ENCODE peak calls at places on chromosomes 13 and 19, in seven cellular contexts. One of them, this sample, is unnamed.

GRCh38 chr13:31860002-31860401 is 120.7 kb downstream of the RXFP2 start:
- DNase-seq in brain microvascular endothelial cell: no peak
- DNase-seq in WERI-Rb-1: no peak
- DNase-seq in cardiac fibroblast: no peak
- DNase-seq in GM23338: no peak
- DNase-seq in fibroblast of pulmonary artery: no peak
- DNase-seq in fibroblast of mammary gland: no peak
- DNase-seq in this sample: no peak

GRCh38 chr19:7561229-7561806 is 25.8 kb downstream of the PNPLA6 start:
- DNase-seq in fibroblast of mammary gland: no peak
- DNase-seq in fibroblast of pulmonary artery: no peak
- DNase-seq in WERI-Rb-1: no peak
- DNase-seq in GM23338: no peak
- DNase-seq in cardiac fibroblast: no peak
- DNase-seq in brain microvascular endothelial cell: no peak
- DNase-seq in this sample: no peak

GRCh38 chr19:58381460-58382220 is 810 bp upstream of the ZNF837 start:
- DNase-seq in GM23338: no peak
- DNase-seq in fibroblast of mammary gland: no peak
- DNase-seq in WERI-Rb-1: no peak
- DNase-seq in brain microvascular endothelial cell: no peak
- DNase-seq in cardiac fibroblast: no peak
- DNase-seq in fibroblast of pulmonary artery: no peak
- DNase-seq in this sample: no peak

GRCh38 chr13:100387416-100387815 is 201.2 kb downstream of the GGACT start:
- DNase-seq in cardiac fibroblast: no peak
- DNase-seq in fibroblast of mammary gland: no peak
- DNase-seq in brain microvascular endothelial cell: no peak
- DNase-seq in WERI-Rb-1: no peak
- DNase-seq in GM23338: no peak
- DNase-seq in fibroblast of pulmonary artery: no peak
- DNase-seq in this sample: no peak

GRCh38 chr19:16351133-16351809 is 26.6 kb downstream of the KLF2 start:
- DNase-seq in GM23338: no peak
- DNase-seq in cardiac fibroblast: peak
- DNase-seq in fibroblast of mammary gland: peak
- DNase-seq in WERI-Rb-1: no peak
- DNase-seq in fibroblast of pulmonary artery: peak
- DNase-seq in brain microvascular endothelial cell: no peak
- DNase-seq in this sample: no peak

GRCh38 chr13:73168993-73169401 is 110.2 kb downstream of the KLF5 start:
- DNase-seq in cardiac fibroblast: no peak
- DNase-seq in fibroblast of mammary gland: no peak
- DNase-seq in GM23338: no peak
- DNase-seq in WERI-Rb-1: no peak
- DNase-seq in brain microvascular endothelial cell: no peak
- DNase-seq in fibroblast of pulmonary artery: peak
- DNase-seq in this sample: peak

GRCh38 chr13:104984296-104984818 is 1551.1 kb downstream of the EFNB2 start:
- DNase-seq in cardiac fibroblast: peak
- DNase-seq in GM23338: no peak
- DNase-seq in fibroblast of mammary gland: no peak
- DNase-seq in WERI-Rb-1: no peak
- DNase-seq in fibroblast of pulmonary artery: peak
- DNase-seq in brain microvascular endothelial cell: peak
- DNase-seq in this sample: no peak

GRCh38 chr13:41004875-41005693 is 14.0 kb downstream of the ELF1 start:
- DNase-seq in GM23338: no peak
- DNase-seq in fibroblast of mammary gland: no peak
- DNase-seq in WERI-Rb-1: no peak
- DNase-seq in brain microvascular endothelial cell: no peak
- DNase-seq in fibroblast of pulmonary artery: peak
- DNase-seq in cardiac fibroblast: peak
- DNase-seq in this sample: no peak

GRCh38 chr19:18416778-18417249 is 2.4 kb upstream of the SSBP4 start:
- DNase-seq in cardiac fibroblast: peak
- DNase-seq in GM23338: peak
- DNase-seq in fibroblast of mammary gland: peak
- DNase-seq in fibroblast of pulmonary artery: peak
- DNase-seq in brain microvascular endothelial cell: peak
- DNase-seq in WERI-Rb-1: peak
- DNase-seq in this sample: peak

GRCh38 chr13:42957881-42958280 is 34.2 kb downstream of the EPSTI1 start:
- DNase-seq in cardiac fibroblast: no peak
- DNase-seq in fibroblast of pulmonary artery: no peak
- DNase-seq in fibroblast of mammary gland: no peak
- DNase-seq in GM23338: no peak
- DNase-seq in brain microvascular endothelial cell: no peak
- DNase-seq in WERI-Rb-1: peak
- DNase-seq in this sample: no peak

GRCh38 chr19:46958542-46958941 is 61.1 kb upstream of the NPAS1 start:
- DNase-seq in GM23338: peak
- DNase-seq in cardiac fibroblast: peak
- DNase-seq in fibroblast of mammary gland: peak
- DNase-seq in fibroblast of pulmonary artery: peak
- DNase-seq in brain microvascular endothelial cell: peak
- DNase-seq in WERI-Rb-1: no peak
- DNase-seq in this sample: peak

GRCh38 chr19:49348305-49349188 is 13.3 kb downstream of the CD37 start:
- DNase-seq in WERI-Rb-1: no peak
- DNase-seq in brain microvascular endothelial cell: no peak
- DNase-seq in cardiac fibroblast: no peak
- DNase-seq in fibroblast of mammary gland: no peak
- DNase-seq in fibroblast of pulmonary artery: no peak
- DNase-seq in GM23338: no peak
- DNase-seq in this sample: no peak

GRCh38 chr19:12956446-12957388 is at the start of gene GADD45GIP1:
- DNase-seq in brain microvascular endothelial cell: peak
- DNase-seq in cardiac fibroblast: peak
- DNase-seq in fibroblast of pulmonary artery: peak
- DNase-seq in WERI-Rb-1: peak
- DNase-seq in fibroblast of mammary gland: peak
- DNase-seq in GM23338: peak
- DNase-seq in this sample: peak

GRCh38 chr19:30744741-30745475 is 372.7 kb downstream of the ZNF536 start:
- DNase-seq in GM23338: no peak
- DNase-seq in fibroblast of mammary gland: no peak
- DNase-seq in brain microvascular endothelial cell: no peak
- DNase-seq in cardiac fibroblast: no peak
- DNase-seq in WERI-Rb-1: no peak
- DNase-seq in fibroblast of pulmonary artery: no peak
- DNase-seq in this sample: no peak

GRCh38 chr19:49065905-49066512 is 1.4 kb upstream of the NTF4 start:
- DNase-seq in brain microvascular endothelial cell: no peak
- DNase-seq in WERI-Rb-1: no peak
- DNase-seq in fibroblast of pulmonary artery: no peak
- DNase-seq in cardiac fibroblast: no peak
- DNase-seq in fibroblast of mammary gland: no peak
- DNase-seq in GM23338: peak
- DNase-seq in this sample: no peak

GRCh38 chr19:30873003-30873402 is 476.2 kb downstream of the TSHZ3 start:
- DNase-seq in fibroblast of mammary gland: no peak
- DNase-seq in fibroblast of pulmonary artery: no peak
- DNase-seq in cardiac fibroblast: no peak
- DNase-seq in WERI-Rb-1: no peak
- DNase-seq in brain microvascular endothelial cell: no peak
- DNase-seq in GM23338: no peak
- DNase-seq in this sample: no peak

GRCh38 chr19:35316560-35316959 is 12.4 kb upstream of the CD22 start:
- DNase-seq in cardiac fibroblast: no peak
- DNase-seq in WERI-Rb-1: no peak
- DNase-seq in GM23338: no peak
- DNase-seq in brain microvascular endothelial cell: no peak
- DNase-seq in fibroblast of mammary gland: no peak
- DNase-seq in fibroblast of pulmonary artery: no peak
- DNase-seq in this sample: no peak

GRCh38 chr13:111270126-111270525 is 50.3 kb upstream of the TEX29 start:
- DNase-seq in brain microvascular endothelial cell: no peak
- DNase-seq in cardiac fibroblast: no peak
- DNase-seq in GM23338: no peak
- DNase-seq in fibroblast of pulmonary artery: no peak
- DNase-seq in WERI-Rb-1: no peak
- DNase-seq in fibroblast of mammary gland: peak
- DNase-seq in this sample: no peak

GRCh38 chr19:31666126-31666525 is 316.9 kb upstream of the TSHZ3 start:
- DNase-seq in GM23338: no peak
- DNase-seq in WERI-Rb-1: no peak
- DNase-seq in cardiac fibroblast: no peak
- DNase-seq in brain microvascular endothelial cell: no peak
- DNase-seq in fibroblast of pulmonary artery: no peak
- DNase-seq in fibroblast of mammary gland: no peak
- DNase-seq in this sample: no peak

GRCh38 chr13:90968510-90968909 is 379.0 kb upstream of the MIR17HG start:
- DNase-seq in WERI-Rb-1: peak
- DNase-seq in brain microvascular endothelial cell: no peak
- DNase-seq in fibroblast of pulmonary artery: peak
- DNase-seq in GM23338: peak
- DNase-seq in cardiac fibroblast: peak
- DNase-seq in fibroblast of mammary gland: peak
- DNase-seq in this sample: no peak

GRCh38 chr19:21020298-21021227 is at the start of gene ZNF430:
- DNase-seq in brain microvascular endothelial cell: peak
- DNase-seq in fibroblast of pulmonary artery: peak
- DNase-seq in WERI-Rb-1: peak
- DNase-seq in fibroblast of mammary gland: peak
- DNase-seq in GM23338: peak
- DNase-seq in cardiac fibroblast: peak
- DNase-seq in this sample: peak
- TF ChIP-seq CTCF in brain microvascular endothelial cell: no peak
- TF ChIP-seq CTCF in fibroblast of pulmonary artery: no peak
- TF ChIP-seq CTCF in WERI-Rb-1: no peak
- TF ChIP-seq CTCF in fibroblast of mammary gland: no peak
- TF ChIP-seq CTCF in GM23338: no peak
- TF ChIP-seq CTCF in cardiac fibroblast: no peak
- TF ChIP-seq CTCF in this sample: no peak

GRCh38 chr19:56707821-56708220 is 36.3 kb upstream of the ZNF835 start:
- DNase-seq in brain microvascular endothelial cell: no peak
- DNase-seq in cardiac fibroblast: no peak
- DNase-seq in GM23338: no peak
- DNase-seq in WERI-Rb-1: no peak
- DNase-seq in fibroblast of pulmonary artery: no peak
- DNase-seq in fibroblast of mammary gland: no peak
- DNase-seq in this sample: no peak

GRCh38 chr19:56712609-56713008 is 41.1 kb upstream of the ZNF835 start:
- DNase-seq in brain microvascular endothelial cell: no peak
- DNase-seq in cardiac fibroblast: no peak
- DNase-seq in WERI-Rb-1: no peak
- DNase-seq in GM23338: no peak
- DNase-seq in fibroblast of pulmonary artery: no peak
- DNase-seq in fibroblast of mammary gland: no peak
- DNase-seq in this sample: no peak

GRCh38 chr19:56705939-56706338 is 34.4 kb upstream of the ZNF835 start:
- DNase-seq in cardiac fibroblast: no peak
- DNase-seq in fibroblast of pulmonary artery: no peak
- DNase-seq in brain microvascular endothelial cell: no peak
- DNase-seq in WERI-Rb-1: no peak
- DNase-seq in GM23338: no peak
- DNase-seq in fibroblast of mammary gland: no peak
- DNase-seq in this sample: no peak

GRCh38 chr19:56710437-56710836 is 38.9 kb upstream of the ZNF835 start:
- DNase-seq in GM23338: no peak
- DNase-seq in WERI-Rb-1: no peak
- DNase-seq in brain microvascular endothelial cell: no peak
- DNase-seq in fibroblast of pulmonary artery: no peak
- DNase-seq in cardiac fibroblast: no peak
- DNase-seq in fibroblast of mammary gland: no peak
- DNase-seq in this sample: no peak
- TF ChIP-seq CTCF in GM23338: no peak
- TF ChIP-seq CTCF in WERI-Rb-1: no peak
- TF ChIP-seq CTCF in brain microvascular endothelial cell: no peak
- TF ChIP-seq CTCF in fibroblast of pulmonary artery: no peak
- TF ChIP-seq CTCF in cardiac fibroblast: no peak
- TF ChIP-seq CTCF in fibroblast of mammary gland: no peak
- TF ChIP-seq CTCF in this sample: no peak

GRCh38 chr19:45506246-45506990 is 861 bp upstream of the VASP start:
- DNase-seq in fibroblast of pulmonary artery: peak
- DNase-seq in GM23338: peak
- DNase-seq in fibroblast of mammary gland: peak
- DNase-seq in brain microvascular endothelial cell: peak
- DNase-seq in WERI-Rb-1: peak
- DNase-seq in cardiac fibroblast: peak
- DNase-seq in this sample: peak

GRCh38 chr19:45505151-45505995 is 1.9 kb upstream of the VASP start:
- DNase-seq in fibroblast of pulmonary artery: peak
- DNase-seq in WERI-Rb-1: no peak
- DNase-seq in cardiac fibroblast: peak
- DNase-seq in brain microvascular endothelial cell: peak
- DNase-seq in fibroblast of mammary gland: no peak
- DNase-seq in GM23338: no peak
- DNase-seq in this sample: peak

GRCh38 chr19:45505996-45506245 is 1.4 kb upstream of the VASP start:
- DNase-seq in GM23338: no peak
- DNase-seq in WERI-Rb-1: no peak
- DNase-seq in fibroblast of pulmonary artery: no peak
- DNase-seq in brain microvascular endothelial cell: no peak
- DNase-seq in cardiac fibroblast: no peak
- DNase-seq in fibroblast of mammary gland: no peak
- DNase-seq in this sample: no peak

GRCh38 chr19:45501730-45502014 is 3.4 kb downstream of the PPM1N start:
- DNase-seq in brain microvascular endothelial cell: no peak
- DNase-seq in cardiac fibroblast: no peak
- DNase-seq in GM23338: peak
- DNase-seq in fibroblast of mammary gland: no peak
- DNase-seq in WERI-Rb-1: no peak
- DNase-seq in fibroblast of pulmonary artery: no peak
- DNase-seq in this sample: no peak

DNA sequence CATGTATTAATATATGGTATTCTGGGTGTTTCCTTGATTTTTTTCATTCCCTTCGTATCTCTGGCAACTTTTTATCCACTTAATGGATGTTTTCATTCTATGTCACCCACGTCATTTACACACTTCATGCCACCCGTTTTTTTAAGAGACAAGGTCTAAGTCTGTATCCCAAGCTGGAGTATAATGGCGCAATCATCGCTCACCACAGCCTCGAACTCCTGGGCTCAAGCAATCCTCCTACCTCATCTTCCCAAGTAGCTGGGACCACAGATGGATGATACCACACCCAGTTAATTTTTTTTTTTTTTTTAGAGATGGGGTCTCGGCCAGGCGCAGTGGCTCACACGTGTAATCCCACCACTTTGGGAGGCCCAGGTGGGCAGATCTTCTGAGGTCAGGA is 3.4 kb upstream of the VASP start:
- DNase-seq in fibroblast of pulmonary artery: no peak
- DNase-seq in GM23338: no peak
- DNase-seq in cardiac fibroblast: no peak
- DNase-seq in fibroblast of mammary gland: no peak
- DNase-seq in WERI-Rb-1: no peak
- DNase-seq in brain microvascular endothelial cell: no peak
- DNase-seq in this sample: no peak
- TF ChIP-seq CTCF in fibroblast of pulmonary artery: no peak
- TF ChIP-seq CTCF in GM23338: no peak
- TF ChIP-seq CTCF in cardiac fibroblast: no peak
- TF ChIP-seq CTCF in fibroblast of mammary gland: no peak
- TF ChIP-seq CTCF in WERI-Rb-1: no peak
- TF ChIP-seq CTCF in brain microvascular endothelial cell: no peak
- TF ChIP-seq CTCF in this sample: no peak

DNA sequence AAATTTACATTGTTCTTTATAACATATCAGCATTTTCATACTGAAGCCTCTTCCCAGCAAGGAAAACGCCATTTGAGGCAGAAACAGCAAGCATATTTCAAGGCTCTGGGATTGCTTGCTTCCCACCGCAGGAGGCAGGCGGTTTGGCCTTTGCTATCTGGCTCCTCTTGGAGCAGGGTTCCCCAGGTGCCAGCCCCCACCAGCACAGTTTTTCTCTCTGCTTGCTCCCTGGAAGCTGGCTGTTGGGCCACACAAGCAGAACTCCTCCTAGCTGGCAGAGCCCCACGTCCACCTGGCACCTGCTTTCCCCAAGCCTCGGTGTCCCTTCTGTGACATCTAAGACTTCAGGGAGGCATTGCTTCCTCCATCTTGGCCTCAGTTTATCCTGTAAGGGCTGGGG is 16.7 kb downstream of the GATAD2A start:
- DNase-seq in WERI-Rb-1: no peak
- DNase-seq in brain microvascular endothelial cell: no peak
- DNase-seq in fibroblast of pulmonary artery: no peak
- DNase-seq in cardiac fibroblast: no peak
- DNase-seq in fibroblast of mammary gland: no peak
- DNase-seq in GM23338: no peak
- DNase-seq in this sample: no peak
- TF ChIP-seq CTCF in WERI-Rb-1: no peak
- TF ChIP-seq CTCF in brain microvascular endothelial cell: no peak
- TF ChIP-seq CTCF in fibroblast of pulmonary artery: no peak
- TF ChIP-seq CTCF in cardiac fibroblast: no peak
- TF ChIP-seq CTCF in fibroblast of mammary gland: no peak
- TF ChIP-seq CTCF in GM23338: no peak
- TF ChIP-seq CTCF in this sample: no peak